ENCODE peak calls at places on chromosomes 13 and 19, in seven cellular contexts. One of them, this sample, is unnamed.

GRCh38 chr13:33312150-33312908 is 26.8 kb upstream of the STARD13 start:
- DNase-seq in AG10803: peak
- DNase-seq in NCI-H82: no peak
- DNase-seq in posterior vena cava: no peak
- DNase-seq in NCI-H1092 treated with DMSO at 0.1 percent for 48 hours: no peak
- DNase-seq in stimulated activated naive CD8-positive, alpha-beta T cell treated with anti-CD3 and anti-CD28 coated beads, Interleukin-15, amount 100 ng/mL, for 72 hours: no peak
- DNase-seq in AG08395: peak
- DNase-seq in this sample: no peak

GRCh38 chr19:931860-932646 is 6.2 kb downstream of the ARID3A start:
- DNase-seq in AG10803: no peak
- DNase-seq in NCI-H82: no peak
- DNase-seq in posterior vena cava: no peak
- DNase-seq in NCI-H1092 treated with DMSO at 0.1 percent for 48 hours: no peak
- DNase-seq in stimulated activated naive CD8-positive, alpha-beta T cell treated with anti-CD3 and anti-CD28 coated beads, Interleukin-15, amount 100 ng/mL, for 72 hours: no peak
- DNase-seq in AG08395: no peak
- DNase-seq in this sample: peak

GRCh38 chr19:53989600-53990533 is 1.6 kb upstream of the CACNG6 start:
- DNase-seq in AG10803: no peak
- DNase-seq in NCI-H82: no peak
- DNase-seq in posterior vena cava: no peak
- DNase-seq in NCI-H1092 treated with DMSO at 0.1 percent for 48 hours: no peak
- DNase-seq in stimulated activated naive CD8-positive, alpha-beta T cell treated with anti-CD3 and anti-CD28 coated beads, Interleukin-15, amount 100 ng/mL, for 72 hours: no peak
- DNase-seq in AG08395: no peak
- DNase-seq in this sample: no peak

GRCh38 chr19:42198676-42199439 is 18.6 kb downstream of the DEDD2 start:
- DNase-seq in AG10803: no peak
- DNase-seq in NCI-H82: no peak
- DNase-seq in posterior vena cava: peak
- DNase-seq in NCI-H1092 treated with DMSO at 0.1 percent for 48 hours: no peak
- DNase-seq in stimulated activated naive CD8-positive, alpha-beta T cell treated with anti-CD3 and anti-CD28 coated beads, Interleukin-15, amount 100 ng/mL, for 72 hours: peak
- DNase-seq in AG08395: no peak
- DNase-seq in this sample: peak

GRCh38 chr13:109694972-109695371 is 91.4 kb downstream of the IRS2 start:
- DNase-seq in AG10803: no peak
- DNase-seq in NCI-H82: no peak
- DNase-seq in posterior vena cava: no peak
- DNase-seq in NCI-H1092 treated with DMSO at 0.1 percent for 48 hours: no peak
- DNase-seq in stimulated activated naive CD8-positive, alpha-beta T cell treated with anti-CD3 and anti-CD28 coated beads, Interleukin-15, amount 100 ng/mL, for 72 hours: no peak
- DNase-seq in AG08395: no peak
- DNase-seq in this sample: no peak

GRCh38 chr13:24842533-24843278 is 78.7 kb downstream of the RNF17 start:
- DNase-seq in AG10803: no peak
- DNase-seq in NCI-H82: no peak
- DNase-seq in posterior vena cava: no peak
- DNase-seq in NCI-H1092 treated with DMSO at 0.1 percent for 48 hours: no peak
- DNase-seq in stimulated activated naive CD8-positive, alpha-beta T cell treated with anti-CD3 and anti-CD28 coated beads, Interleukin-15, amount 100 ng/mL, for 72 hours: no peak
- DNase-seq in AG08395: peak
- DNase-seq in this sample: no peak

GRCh38 chr13:44651209-44651608 is 75.1 kb upstream of the TSC22D1 start:
- DNase-seq in AG10803: no peak
- DNase-seq in NCI-H82: peak
- DNase-seq in posterior vena cava: no peak
- DNase-seq in NCI-H1092 treated with DMSO at 0.1 percent for 48 hours: no peak
- DNase-seq in stimulated activated naive CD8-positive, alpha-beta T cell treated with anti-CD3 and anti-CD28 coated beads, Interleukin-15, amount 100 ng/mL, for 72 hours: no peak
- DNase-seq in AG08395: no peak
- DNase-seq in this sample: no peak

GRCh38 chr19:53881482-53882390 is at the start of gene PRKCG:
- DNase-seq in AG10803: no peak
- DNase-seq in NCI-H82: peak
- DNase-seq in posterior vena cava: peak
- DNase-seq in NCI-H1092 treated with DMSO at 0.1 percent for 48 hours: no peak
- DNase-seq in stimulated activated naive CD8-positive, alpha-beta T cell treated with anti-CD3 and anti-CD28 coated beads, Interleukin-15, amount 100 ng/mL, for 72 hours: peak
- DNase-seq in AG08395: no peak
- DNase-seq in this sample: peak

GRCh38 chr13:24684600-24684998 is 4.4 kb downstream of the ATP12A start:
- DNase-seq in AG10803: peak
- DNase-seq in NCI-H82: no peak
- DNase-seq in posterior vena cava: no peak
- DNase-seq in NCI-H1092 treated with DMSO at 0.1 percent for 48 hours: no peak
- DNase-seq in stimulated activated naive CD8-positive, alpha-beta T cell treated with anti-CD3 and anti-CD28 coated beads, Interleukin-15, amount 100 ng/mL, for 72 hours: peak
- DNase-seq in AG08395: peak
- DNase-seq in this sample: no peak

GRCh38 chr19:22606954-22607652 is 27.0 kb upstream of the ZNF492 start:
- DNase-seq in AG10803: no peak
- DNase-seq in NCI-H82: no peak
- DNase-seq in posterior vena cava: peak
- DNase-seq in NCI-H1092 treated with DMSO at 0.1 percent for 48 hours: no peak
- DNase-seq in stimulated activated naive CD8-positive, alpha-beta T cell treated with anti-CD3 and anti-CD28 coated beads, Interleukin-15, amount 100 ng/mL, for 72 hours: no peak
- DNase-seq in AG08395: no peak
- DNase-seq in this sample: no peak

GRCh38 chr13:113562085-113562749 is 22.3 kb upstream of the TFDP1 start:
- DNase-seq in AG10803: peak
- DNase-seq in NCI-H82: peak
- DNase-seq in posterior vena cava: peak
- DNase-seq in NCI-H1092 treated with DMSO at 0.1 percent for 48 hours: peak
- DNase-seq in stimulated activated naive CD8-positive, alpha-beta T cell treated with anti-CD3 and anti-CD28 coated beads, Interleukin-15, amount 100 ng/mL, for 72 hours: peak
- DNase-seq in AG08395: peak
- DNase-seq in this sample: no peak

GRCh38 chr19:13171146-13171545 is 20.9 kb downstream of the IER2 start:
- DNase-seq in AG10803: no peak
- DNase-seq in NCI-H82: no peak
- DNase-seq in posterior vena cava: no peak
- DNase-seq in NCI-H1092 treated with DMSO at 0.1 percent for 48 hours: no peak
- DNase-seq in stimulated activated naive CD8-positive, alpha-beta T cell treated with anti-CD3 and anti-CD28 coated beads, Interleukin-15, amount 100 ng/mL, for 72 hours: no peak
- DNase-seq in AG08395: no peak
- DNase-seq in this sample: no peak

GRCh38 chr13:28707629-28708427 is 10.9 kb downstream of the SLC46A3 start:
- DNase-seq in AG10803: peak
- DNase-seq in NCI-H82: no peak
- DNase-seq in posterior vena cava: no peak
- DNase-seq in NCI-H1092 treated with DMSO at 0.1 percent for 48 hours: no peak
- DNase-seq in stimulated activated naive CD8-positive, alpha-beta T cell treated with anti-CD3 and anti-CD28 coated beads, Interleukin-15, amount 100 ng/mL, for 72 hours: peak
- DNase-seq in AG08395: peak
- DNase-seq in this sample: peak

GRCh38 chr13:99380921-99381645 is 73.9 kb upstream of the GPR183 start:
- DNase-seq in AG10803: no peak
- DNase-seq in NCI-H82: no peak
- DNase-seq in posterior vena cava: peak
- DNase-seq in NCI-H1092 treated with DMSO at 0.1 percent for 48 hours: no peak
- DNase-seq in stimulated activated naive CD8-positive, alpha-beta T cell treated with anti-CD3 and anti-CD28 coated beads, Interleukin-15, amount 100 ng/mL, for 72 hours: peak
- DNase-seq in AG08395: no peak
- DNase-seq in this sample: no peak

GRCh38 chr19:45638930-45639729 is at the start of gene EML2:
- DNase-seq in AG10803: peak
- DNase-seq in NCI-H82: peak
- DNase-seq in posterior vena cava: no peak
- DNase-seq in NCI-H1092 treated with DMSO at 0.1 percent for 48 hours: peak
- DNase-seq in stimulated activated naive CD8-positive, alpha-beta T cell treated with anti-CD3 and anti-CD28 coated beads, Interleukin-15, amount 100 ng/mL, for 72 hours: peak
- DNase-seq in AG08395: peak
- DNase-seq in this sample: peak

GRCh38 chr13:25934127-25934526 is 117.7 kb downstream of the SHISA2 start:
- DNase-seq in AG10803: no peak
- DNase-seq in NCI-H82: no peak
- DNase-seq in posterior vena cava: no peak
- DNase-seq in NCI-H1092 treated with DMSO at 0.1 percent for 48 hours: no peak
- DNase-seq in stimulated activated naive CD8-positive, alpha-beta T cell treated with anti-CD3 and anti-CD28 coated beads, Interleukin-15, amount 100 ng/mL, for 72 hours: no peak
- DNase-seq in AG08395: no peak
- DNase-seq in this sample: no peak

GRCh38 chr13:34025746-34026145 is 207.8 kb downstream of the RFC3 start:
- DNase-seq in AG10803: peak
- DNase-seq in NCI-H82: no peak
- DNase-seq in posterior vena cava: no peak
- DNase-seq in NCI-H1092 treated with DMSO at 0.1 percent for 48 hours: no peak
- DNase-seq in stimulated activated naive CD8-positive, alpha-beta T cell treated with anti-CD3 and anti-CD28 coated beads, Interleukin-15, amount 100 ng/mL, for 72 hours: no peak
- DNase-seq in AG08395: peak
- DNase-seq in this sample: no peak

GRCh38 chr19:51524661-51525264 is 6.7 kb downstream of the SIGLEC6 start:
- DNase-seq in AG10803: no peak
- DNase-seq in NCI-H82: no peak
- DNase-seq in posterior vena cava: no peak
- DNase-seq in NCI-H1092 treated with DMSO at 0.1 percent for 48 hours: no peak
- DNase-seq in stimulated activated naive CD8-positive, alpha-beta T cell treated with anti-CD3 and anti-CD28 coated beads, Interleukin-15, amount 100 ng/mL, for 72 hours: no peak
- DNase-seq in AG08395: no peak
- DNase-seq in this sample: no peak

GRCh38 chr19:10858204-10858828 is 10.1 kb downstream of the C19orf38 start:
- DNase-seq in AG10803: no peak
- DNase-seq in NCI-H82: peak
- DNase-seq in posterior vena cava: no peak
- DNase-seq in NCI-H1092 treated with DMSO at 0.1 percent for 48 hours: no peak
- DNase-seq in stimulated activated naive CD8-positive, alpha-beta T cell treated with anti-CD3 and anti-CD28 coated beads, Interleukin-15, amount 100 ng/mL, for 72 hours: peak
- DNase-seq in AG08395: no peak
- DNase-seq in this sample: no peak

GRCh38 chr13:50326271-50326670 is 311.0 kb downstream of the KCNRG start:
- DNase-seq in AG10803: no peak
- DNase-seq in NCI-H82: no peak
- DNase-seq in posterior vena cava: no peak
- DNase-seq in NCI-H1092 treated with DMSO at 0.1 percent for 48 hours: no peak
- DNase-seq in stimulated activated naive CD8-positive, alpha-beta T cell treated with anti-CD3 and anti-CD28 coated beads, Interleukin-15, amount 100 ng/mL, for 72 hours: no peak
- DNase-seq in AG08395: no peak
- DNase-seq in this sample: no peak

GRCh38 chr13:86269511-86269910 is 470.3 kb upstream of the SLITRK6 start:
- DNase-seq in AG10803: no peak
- DNase-seq in NCI-H82: no peak
- DNase-seq in posterior vena cava: no peak
- DNase-seq in NCI-H1092 treated with DMSO at 0.1 percent for 48 hours: no peak
- DNase-seq in stimulated activated naive CD8-positive, alpha-beta T cell treated with anti-CD3 and anti-CD28 coated beads, Interleukin-15, amount 100 ng/mL, for 72 hours: no peak
- DNase-seq in AG08395: no peak
- DNase-seq in this sample: no peak

GRCh38 chr13:109454167-109454917 is 332.0 kb downstream of the IRS2 start:
- DNase-seq in AG10803: peak
- DNase-seq in NCI-H82: no peak
- DNase-seq in posterior vena cava: no peak
- DNase-seq in NCI-H1092 treated with DMSO at 0.1 percent for 48 hours: no peak
- DNase-seq in stimulated activated naive CD8-positive, alpha-beta T cell treated with anti-CD3 and anti-CD28 coated beads, Interleukin-15, amount 100 ng/mL, for 72 hours: no peak
- DNase-seq in AG08395: peak
- DNase-seq in this sample: no peak

GRCh38 chr13:94886191-94886590 is 173.8 kb upstream of the SOX21 start:
- DNase-seq in AG10803: peak
- DNase-seq in NCI-H82: no peak
- DNase-seq in posterior vena cava: no peak
- DNase-seq in NCI-H1092 treated with DMSO at 0.1 percent for 48 hours: no peak
- DNase-seq in stimulated activated naive CD8-positive, alpha-beta T cell treated with anti-CD3 and anti-CD28 coated beads, Interleukin-15, amount 100 ng/mL, for 72 hours: no peak
- DNase-seq in AG08395: peak
- DNase-seq in this sample: no peak

GRCh38 chr19:6718741-6719539 is 1.5 kb downstream of the C3 start:
- DNase-seq in AG10803: peak
- DNase-seq in NCI-H82: peak
- DNase-seq in posterior vena cava: peak
- DNase-seq in NCI-H1092 treated with DMSO at 0.1 percent for 48 hours: no peak
- DNase-seq in stimulated activated naive CD8-positive, alpha-beta T cell treated with anti-CD3 and anti-CD28 coated beads, Interleukin-15, amount 100 ng/mL, for 72 hours: no peak
- DNase-seq in AG08395: peak
- DNase-seq in this sample: no peak

GRCh38 chr13:32639502-32640105 is 53.4 kb downstream of the PDS5B start:
- DNase-seq in AG10803: peak
- DNase-seq in NCI-H82: peak
- DNase-seq in posterior vena cava: no peak
- DNase-seq in NCI-H1092 treated with DMSO at 0.1 percent for 48 hours: peak
- DNase-seq in stimulated activated naive CD8-positive, alpha-beta T cell treated with anti-CD3 and anti-CD28 coated beads, Interleukin-15, amount 100 ng/mL, for 72 hours: peak
- DNase-seq in AG08395: peak
- DNase-seq in this sample: peak

GRCh38 chr13:43742911-43743310 is 43.9 kb downstream of the ENOX1 start:
- DNase-seq in AG10803: no peak
- DNase-seq in NCI-H82: no peak
- DNase-seq in posterior vena cava: no peak
- DNase-seq in NCI-H1092 treated with DMSO at 0.1 percent for 48 hours: no peak
- DNase-seq in stimulated activated naive CD8-positive, alpha-beta T cell treated with anti-CD3 and anti-CD28 coated beads, Interleukin-15, amount 100 ng/mL, for 72 hours: no peak
- DNase-seq in AG08395: no peak
- DNase-seq in this sample: no peak

GRCh38 chr13:111049791-111050538 is 65.1 kb upstream of the ARHGEF7 start:
- DNase-seq in AG10803: peak
- DNase-seq in NCI-H82: peak
- DNase-seq in posterior vena cava: no peak
- DNase-seq in NCI-H1092 treated with DMSO at 0.1 percent for 48 hours: no peak
- DNase-seq in stimulated activated naive CD8-positive, alpha-beta T cell treated with anti-CD3 and anti-CD28 coated beads, Interleukin-15, amount 100 ng/mL, for 72 hours: no peak
- DNase-seq in AG08395: peak
- DNase-seq in this sample: no peak

GRCh38 chr19:58520257-58520599 is 618 bp upstream of the ZBTB45 start:
- DNase-seq in AG10803: no peak
- DNase-seq in NCI-H82: no peak
- DNase-seq in posterior vena cava: no peak
- DNase-seq in NCI-H1092 treated with DMSO at 0.1 percent for 48 hours: no peak
- DNase-seq in stimulated activated naive CD8-positive, alpha-beta T cell treated with anti-CD3 and anti-CD28 coated beads, Interleukin-15, amount 100 ng/mL, for 72 hours: no peak
- DNase-seq in AG08395: no peak
- DNase-seq in this sample: no peak

GRCh38 chr19:47228168-47228936 is 2.6 kb downstream of the BBC3 start:
- DNase-seq in AG10803: peak
- DNase-seq in NCI-H82: peak
- DNase-seq in posterior vena cava: peak
- DNase-seq in NCI-H1092 treated with DMSO at 0.1 percent for 48 hours: no peak
- DNase-seq in stimulated activated naive CD8-positive, alpha-beta T cell treated with anti-CD3 and anti-CD28 coated beads, Interleukin-15, amount 100 ng/mL, for 72 hours: peak
- DNase-seq in AG08395: no peak
- DNase-seq in this sample: peak

GRCh38 chr19:51338563-51339312 is 3.2 kb downstream of the VSIG10L start:
- DNase-seq in AG10803: peak
- DNase-seq in NCI-H82: peak
- DNase-seq in posterior vena cava: peak
- DNase-seq in NCI-H1092 treated with DMSO at 0.1 percent for 48 hours: peak
- DNase-seq in stimulated activated naive CD8-positive, alpha-beta T cell treated with anti-CD3 and anti-CD28 coated beads, Interleukin-15, amount 100 ng/mL, for 72 hours: peak
- DNase-seq in AG08395: peak
- DNase-seq in this sample: peak

GRCh38 chr19:47226426-47227346 is 4.3 kb downstream of the BBC3 start:
- DNase-seq in AG10803: peak
- DNase-seq in NCI-H82: peak
- DNase-seq in posterior vena cava: peak
- DNase-seq in NCI-H1092 treated with DMSO at 0.1 percent for 48 hours: no peak
- DNase-seq in stimulated activated naive CD8-positive, alpha-beta T cell treated with anti-CD3 and anti-CD28 coated beads, Interleukin-15, amount 100 ng/mL, for 72 hours: peak
- DNase-seq in AG08395: peak
- DNase-seq in this sample: peak

GRCh38 chr13:75151081-75151643 is 330.8 kb downstream of the TBC1D4 start:
- DNase-seq in AG10803: peak
- DNase-seq in NCI-H82: no peak
- DNase-seq in posterior vena cava: no peak
- DNase-seq in NCI-H1092 treated with DMSO at 0.1 percent for 48 hours: no peak
- DNase-seq in stimulated activated naive CD8-positive, alpha-beta T cell treated with anti-CD3 and anti-CD28 coated beads, Interleukin-15, amount 100 ng/mL, for 72 hours: no peak
- DNase-seq in AG08395: no peak
- DNase-seq in this sample: no peak

GRCh38 chr19:23002690-23003422 is at the start of gene ZNF728:
- DNase-seq in AG10803: no peak
- DNase-seq in NCI-H82: peak
- DNase-seq in posterior vena cava: peak
- DNase-seq in NCI-H1092 treated with DMSO at 0.1 percent for 48 hours: no peak
- DNase-seq in stimulated activated naive CD8-positive, alpha-beta T cell treated with anti-CD3 and anti-CD28 coated beads, Interleukin-15, amount 100 ng/mL, for 72 hours: no peak
- DNase-seq in AG08395: no peak
- DNase-seq in this sample: no peak

GRCh38 chr19:29277107-29277506 is 64.2 kb upstream of the UQCRFS1 start:
- DNase-seq in AG10803: peak
- DNase-seq in NCI-H82: no peak
- DNase-seq in posterior vena cava: no peak
- DNase-seq in NCI-H1092 treated with DMSO at 0.1 percent for 48 hours: no peak
- DNase-seq in stimulated activated naive CD8-positive, alpha-beta T cell treated with anti-CD3 and anti-CD28 coated beads, Interleukin-15, amount 100 ng/mL, for 72 hours: peak
- DNase-seq in AG08395: peak
- DNase-seq in this sample: peak

This sample was measured in GM06990.